ENCODE peak calls at places on chromosome 3, in ten cellular contexts. I, D, G, S, A, X, O, L, V and N are unnamed samples.

GRCh38 chr3:195522254-195523023 is 20.7 kb downstream of the PPP1R2 start:
- DNase-seq in I (peak), D (no peak), G (peak), S (no peak), A (no peak), X (no peak), O (no peak), L (no peak), V (no peak), N (no peak)

GRCh38 chr3:14565791-14566588 is 25.8 kb upstream of the GRIP2 start:
- DNase-seq in I (no peak), D (peak), G (no peak), S (no peak), A (no peak), X (no peak), O (no peak), L (no peak), V (no peak), N (no peak)

GRCh38 chr3:47669026-47669749 is 90.5 kb upstream of the CSPG5 start:
- DNase-seq in I (no peak), D (peak), G (peak), S (no peak), A (no peak), X (no peak), O (no peak), L (no peak), V (no peak), N (no peak)

GRCh38 chr3:150890831-150891230 is 14.4 kb downstream of the MINDY4B start:
- DNase-seq in I (no peak), D (no peak), G (no peak), S (no peak), A (no peak), X (no peak), O (no peak), L (no peak), V (no peak), N (no peak)

GRCh38 chr3:69051796-69052566 is at the start of gene TMF1:
- DNase-seq in I (peak), D (peak), G (peak), S (peak), A (peak), X (peak), O (peak), L (peak), V (peak), N (peak)

GRCh38 chr3:158093526-158093925 is 12.7 kb downstream of the SHOX2 start:
- DNase-seq in I (no peak), D (no peak), G (no peak), S (no peak), A (no peak), X (no peak), O (no peak), L (no peak), V (no peak), N (no peak)

GRCh38 chr3:148551767-148552260 is 145.9 kb upstream of the AGTR1 start:
- DNase-seq in I (no peak), D (peak), G (no peak), S (no peak), A (no peak), X (no peak), O (no peak), L (no peak), V (no peak), N (no peak)

GRCh38 chr3:22319446-22319845 is 568.4 kb upstream of the ZNF385D start:
- DNase-seq in I (no peak), D (peak), G (no peak), S (no peak), A (no peak), X (no peak), O (no peak), L (no peak), V (no peak), N (no peak)

GRCh38 chr3:12490547-12490946 is 6.3 kb downstream of the TSEN2 start:
- DNase-seq in I (no peak), D (no peak), G (no peak), S (no peak), A (no peak), X (no peak), O (no peak), L (no peak), V (no peak), N (no peak)

GRCh38 chr3:4814302-4814903 is 164.8 kb upstream of the BHLHE40 start:
- DNase-seq in I (no peak), D (peak), G (no peak), S (peak), A (no peak), X (no peak), O (peak), L (no peak), V (peak), N (peak)

GRCh38 chr3:129112308-129113052 is 9.1 kb downstream of the RAB43 start:
- DNase-seq in I (no peak), D (peak), G (no peak), S (no peak), A (no peak), X (no peak), O (no peak), L (no peak), V (no peak), N (no peak)

GRCh38 chr3:160368804-160369203 is 30.2 kb downstream of the IFT80 start:
- DNase-seq in I (no peak), D (no peak), G (no peak), S (no peak), A (no peak), X (no peak), O (no peak), L (no peak), V (no peak), N (no peak)

GRCh38 chr3:183591881-183592521 is 36.5 kb upstream of the KLHL6 start:
- DNase-seq in I (peak), D (no peak), G (no peak), S (no peak), A (peak), X (no peak), O (no peak), L (no peak), V (no peak), N (no peak)

GRCh38 chr3:197317250-197317963 is 19.0 kb upstream of the DLG1 start:
- DNase-seq in I (no peak), D (peak), G (peak), S (peak), A (no peak), X (no peak), O (peak), L (no peak), V (no peak), N (no peak)

GRCh38 chr3:51024765-51025681 is 350.3 kb downstream of the DOCK3 start:
- DNase-seq in I (peak), D (no peak), G (no peak), S (peak), A (peak), X (no peak), O (peak), L (peak), V (no peak), N (no peak)

GRCh38 chr3:188947401-188947982 is 224.3 kb upstream of the TPRG1 start:
- DNase-seq in I (peak), D (peak), G (peak), S (peak), A (peak), X (peak), O (peak), L (no peak), V (peak), N (peak)

GRCh38 chr3:158258619-158259018 is 148.7 kb downstream of the RSRC1 start:
- DNase-seq in I (no peak), D (no peak), G (no peak), S (no peak), A (no peak), X (no peak), O (no peak), L (no peak), V (no peak), N (no peak)

GRCh38 chr3:158991146-158991705 is 189.4 kb downstream of the MFSD1 start:
- DNase-seq in I (peak), D (no peak), G (peak), S (no peak), A (peak), X (no peak), O (no peak), L (no peak), V (no peak), N (no peak)

GRCh38 chr3:39962566-39962965 is 153.2 kb downstream of the MYRIP start:
- DNase-seq in I (no peak), D (no peak), G (no peak), S (no peak), A (no peak), X (no peak), O (no peak), L (no peak), V (no peak), N (no peak)

GRCh38 chr3:46860381-46861292 is 2.6 kb downstream of the MYL3 start:
- DNase-seq in I (peak), D (no peak), G (no peak), S (peak), A (peak), X (peak), O (no peak), L (no peak), V (peak), N (no peak)

GRCh38 chr3:187318819-187319616 is 27.5 kb upstream of the MASP1 start:
- DNase-seq in I (peak), D (peak), G (no peak), S (peak), A (peak), X (no peak), O (peak), L (peak), V (no peak), N (peak)

GRCh38 chr3:50286322-50287227 is 5.7 kb downstream of the IFRD2 start:
- DNase-seq in I (no peak), D (no peak), G (no peak), S (no peak), A (peak), X (no peak), O (no peak), L (no peak), V (no peak), N (no peak)

GRCh38 chr3:77281721-77282120 is 241.8 kb downstream of the ROBO2 start:
- DNase-seq in I (peak), D (no peak), G (no peak), S (no peak), A (peak), X (no peak), O (no peak), L (no peak), V (no peak), N (no peak)

GRCh38 chr3:97896547-97896946 is 74.7 kb downstream of the CRYBG3 start:
- DNase-seq in I (peak), D (no peak), G (no peak), S (no peak), A (peak), X (no peak), O (no peak), L (no peak), V (no peak), N (no peak)

GRCh38 chr3:12891391-12891984 is 50.1 kb upstream of the RPL32 start:
- DNase-seq in I (no peak), D (no peak), G (no peak), S (no peak), A (no peak), X (no peak), O (no peak), L (no peak), V (no peak), N (no peak)

GRCh38 chr3:20669675-20670074 is 483.7 kb upstream of the SGO1 start:
- DNase-seq in I (no peak), D (no peak), G (no peak), S (no peak), A (no peak), X (no peak), O (no peak), L (no peak), V (no peak), N (no peak)

GRCh38 chr3:20668411-20668810 is 482.4 kb upstream of the SGO1 start:
- DNase-seq in I (peak), D (peak), G (no peak), S (peak), A (peak), X (no peak), O (no peak), L (no peak), V (no peak), N (no peak)

GRCh38 chr3:20669184-20669583 is 483.2 kb upstream of the SGO1 start:
- DNase-seq in I (no peak), D (no peak), G (no peak), S (peak), A (no peak), X (peak), O (no peak), L (no peak), V (peak), N (no peak)

GRCh38 chr3:20673866-20674265 is 487.9 kb upstream of the SGO1 start:
- DNase-seq in I (no peak), D (no peak), G (no peak), S (no peak), A (no peak), X (no peak), O (no peak), L (no peak), V (no peak), N (no peak)
- TF ChIP-seq CTCF in I (no peak), D (no peak), G (no peak), S (no peak), A (peak), X (no peak), O (no peak), L (no peak), V (no peak), N (no peak)

GRCh38 chr3:29181872-29182271 is 99.0 kb upstream of the RBMS3 start:
- DNase-seq in I (no peak), D (no peak), G (no peak), S (no peak), A (no peak), X (no peak), O (no peak), L (no peak), V (no peak), N (no peak)

GRCh38 chr3:29185706-29186105 is 95.2 kb upstream of the RBMS3 start:
- DNase-seq in I (no peak), D (peak), G (no peak), S (no peak), A (no peak), X (no peak), O (no peak), L (no peak), V (no peak), N (no peak)

GRCh38 chr3:29183346-29184087 is 97.4 kb upstream of the RBMS3 start:
- DNase-seq in I (no peak), D (peak), G (no peak), S (no peak), A (no peak), X (no peak), O (no peak), L (no peak), V (no peak), N (no peak)

GRCh38 chr3:29186131-29186599 is 94.7 kb upstream of the RBMS3 start:
- DNase-seq in I (no peak), D (peak), G (no peak), S (no peak), A (no peak), X (no peak), O (no peak), L (no peak), V (no peak), N (no peak)

DNA sequence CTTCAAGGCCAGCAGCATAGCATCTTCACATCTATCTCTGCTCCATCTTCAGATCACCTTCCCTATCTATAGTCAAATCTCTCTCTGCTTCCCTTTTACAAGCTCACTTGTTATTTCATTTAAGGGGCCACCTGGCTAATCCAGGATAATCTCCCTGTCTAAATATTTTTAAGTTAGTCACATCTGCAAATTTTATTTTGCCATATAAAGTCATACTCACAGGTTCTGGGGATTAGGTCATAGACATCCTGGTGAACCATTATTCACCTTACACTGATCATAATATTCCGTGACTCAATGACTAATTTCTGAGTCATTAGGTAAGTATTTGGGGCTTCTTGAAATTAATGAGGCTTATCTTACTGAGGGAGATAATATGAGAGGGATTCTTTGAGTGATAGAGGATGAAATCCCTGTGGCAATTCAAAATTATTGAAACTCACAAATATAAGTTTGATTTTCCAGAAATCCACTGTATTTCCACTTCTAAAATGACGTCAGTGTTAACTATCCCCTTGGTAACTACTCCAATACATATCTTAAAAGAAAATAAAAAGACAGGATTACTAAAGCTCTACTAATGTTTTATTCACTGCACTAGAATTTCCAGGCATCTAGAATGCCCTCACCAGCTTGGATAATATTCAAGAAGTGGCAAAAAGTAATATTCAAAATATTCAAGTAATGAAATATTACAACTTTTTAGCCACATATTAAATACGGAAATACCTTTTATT is 93.7 kb upstream of the RBMS3 start:
- DNase-seq in I (no peak), D (peak), G (peak), S (no peak), A (no peak), X (no peak), O (no peak), L (no peak), V (no peak), N (no peak)
- H3K27ac ChIP-seq in I (no peak), D (peak), G (peak), S (peak), A (no peak), X (no peak), O (no peak), L (no peak), V (no peak), N (no peak)

GRCh38 chr3:71583569-71584215 is at the start of gene FOXP1:
- DNase-seq in I (peak), D (peak), G (peak), S (peak), A (peak), X (peak), O (peak), L (peak), V (peak), N (peak)

GRCh38 chr3:71584216-71585061 is 911 bp upstream of the FOXP1 start:
- DNase-seq in I (peak), D (peak), G (peak), S (peak), A (peak), X (peak), O (peak), L (peak), V (peak), N (peak)

GRCh38 chr3:71586810-71587242 is 3.3 kb upstream of the FOXP1 start:
- DNase-seq in I (no peak), D (no peak), G (no peak), S (no peak), A (no peak), X (no peak), O (no peak), L (no peak), V (no peak), N (no peak)

GRCh38 chr3:71585891-71586809 is 2.6 kb upstream of the FOXP1 start:
- DNase-seq in I (peak), D (no peak), G (no peak), S (no peak), A (no peak), X (no peak), O (no peak), L (no peak), V (no peak), N (no peak)

GRCh38 chr3:71585126-71585525 is 1.6 kb upstream of the FOXP1 start:
- DNase-seq in I (no peak), D (no peak), G (no peak), S (no peak), A (no peak), X (no peak), O (no peak), L (no peak), V (no peak), N (no peak)
- H3K4me3 ChIP-seq in I (peak), D (peak), G (peak), S (no peak), A (no peak), X (peak), O (peak), L (peak), V (peak), N (no peak)

GRCh38 chr3:45055411-45056143 is 29.5 kb downstream of the CLEC3B start:
- DNase-seq in I (peak), D (no peak), G (peak), S (no peak), A (peak), X (no peak), O (no peak), L (no peak), V (no peak), N (no peak)
- TF ChIP-seq CTCF in I (peak), D (peak), G (peak), S (no peak), A (peak), X (no peak), O (no peak), L (no peak), V (peak), N (no peak)

GRCh38 chr3:31534036-31534435 is 1.3 kb downstream of the STT3B start:
- DNase-seq in I (no peak), D (no peak), G (no peak), S (no peak), A (no peak), X (no peak), O (no peak), L (no peak), V (no peak), N (no peak)
- H3K27ac ChIP-seq in I (no peak), D (peak), G (no peak), S (peak), A (no peak), X (no peak), O (no peak), L (peak), V (peak), N (no peak)

GRCh38 chr3:65006300-65006739 is 318.5 kb upstream of the ADAMTS9 start:
- DNase-seq in I (no peak), D (peak), G (peak), S (no peak), A (no peak), X (no peak), O (no peak), L (no peak), V (no peak), N (no peak)
- H3K4me3 ChIP-seq in I (no peak), D (no peak), G (no peak), S (no peak), A (no peak), X (no peak), O (no peak), L (no peak), V (no peak), N (no peak)

GRCh38 chr3:155386817-155387403 is 93.4 kb upstream of the STRIT1 start:
- DNase-seq in I (no peak), D (no peak), G (no peak), S (no peak), A (no peak), X (no peak), O (no peak), L (no peak), V (no peak), N (no peak)

GRCh38 chr3:155377861-155378260 is 84.4 kb upstream of the STRIT1 start:
- DNase-seq in I (no peak), D (no peak), G (no peak), S (no peak), A (no peak), X (no peak), O (no peak), L (no peak), V (no peak), N (no peak)

GRCh38 chr3:155386306-155386705 is 92.8 kb upstream of the STRIT1 start:
- DNase-seq in I (no peak), D (no peak), G (no peak), S (no peak), A (no peak), X (no peak), O (no peak), L (no peak), V (no peak), N (no peak)

GRCh38 chr3:155385896-155386295 is 92.4 kb upstream of the STRIT1 start:
- DNase-seq in I (no peak), D (no peak), G (no peak), S (no peak), A (no peak), X (no peak), O (no peak), L (no peak), V (no peak), N (no peak)

GRCh38 chr3:155382396-155383042 is 89.0 kb upstream of the STRIT1 start:
- DNase-seq in I (peak), D (peak), G (peak), S (peak), A (peak), X (peak), O (peak), L (no peak), V (peak), N (peak)
- TF ChIP-seq CTCF in I (peak), D (peak), G (peak), S (peak), A (peak), X (peak), O (peak), L (no peak), V (peak), N (peak)

GRCh38 chr3:42514876-42515275 is 12.4 kb downstream of the VIPR1 start:
- DNase-seq in I (no peak), D (no peak), G (no peak), S (no peak), A (no peak), X (no peak), O (peak), L (no peak), V (no peak), N (no peak)

GRCh38 chr3:42513121-42513520 is 10.7 kb downstream of the VIPR1 start:
- DNase-seq in I (no peak), D (no peak), G (no peak), S (no peak), A (no peak), X (peak), O (no peak), L (no peak), V (no peak), N (no peak)

GRCh38 chr3:42515391-42515916 is 13.0 kb downstream of the VIPR1 start:
- DNase-seq in I (no peak), D (no peak), G (no peak), S (no peak), A (no peak), X (peak), O (peak), L (no peak), V (peak), N (no peak)

GRCh38 chr3:42511196-42511595 is 8.8 kb downstream of the VIPR1 start:
- DNase-seq in I (no peak), D (no peak), G (no peak), S (no peak), A (no peak), X (peak), O (no peak), L (no peak), V (no peak), N (no peak)

GRCh38 chr3:42513521-42513920 is 11.1 kb downstream of the VIPR1 start:
- DNase-seq in I (no peak), D (no peak), G (no peak), S (no peak), A (no peak), X (no peak), O (no peak), L (no peak), V (no peak), N (no peak)
- H3K27ac ChIP-seq in I (no peak), D (no peak), G (no peak), S (no peak), A (no peak), X (peak), O (peak), L (no peak), V (no peak), N (no peak)